ENCODE peak calls at places on chromosomes 3 and 15, in four cellular contexts. G is naive thymus-derived CD4-positive, alpha-beta T cell; O is fibroblast of pulmonary artery; S is neural progenitor cell. J is an unnamed sample.

GRCh38 chr15:59659366-59659765 is 2.1 kb upstream of the GTF2A2 start:
- DNase-seq in G (no peak), O (no peak), S (no peak), J (no peak)

GRCh38 chr3:185711255-185711870 is 113.5 kb downstream of the IGF2BP2 start:
- DNase-seq in G (no peak), O (peak), S (no peak), J (no peak)

GRCh38 chr3:11784962-11785361 is 61.7 kb downstream of the TAMM41 start:
- DNase-seq in G (no peak), O (no peak), S (no peak), J (no peak)

GRCh38 chr3:38141952-38142273 is 3.5 kb downstream of the MYD88 start:
- DNase-seq in G (no peak), O (no peak), S (no peak), J (no peak)

GRCh38 chr3:5729852-5730251 is 542.3 kb downstream of the EDEM1 start:
- DNase-seq in G (no peak), O (no peak), S (no peak), J (no peak)

GRCh38 chr15:40756938-40757337 is 1.9 kb upstream of the RMDN3 start:
- DNase-seq in G (no peak), O (no peak), S (no peak), J (no peak)

GRCh38 chr3:10248984-10249748 is 907 bp downstream of the TATDN2 start:
- DNase-seq in G (no peak), O (no peak), S (peak), J (no peak)

GRCh38 chr3:23776352-23776891 is 29.3 kb upstream of the UBE2E1 start:
- DNase-seq in G (no peak), O (peak), S (no peak), J (peak)

GRCh38 chr3:120438971-120439370 is 11.8 kb downstream of the FSTL1 start:
- DNase-seq in G (no peak), O (peak), S (peak), J (no peak)

GRCh38 chr3:13556214-13556613 is 7.3 kb downstream of the FBLN2 start:
- DNase-seq in G (no peak), O (no peak), S (peak), J (no peak)

GRCh38 chr3:13557417-13557816 is 8.5 kb downstream of the FBLN2 start:
- DNase-seq in G (no peak), O (no peak), S (no peak), J (no peak)

GRCh38 chr3:13553686-13554085 is 4.8 kb downstream of the FBLN2 start:
- DNase-seq in G (no peak), O (no peak), S (no peak), J (no peak)

GRCh38 chr3:13556937-13557336 is 8.0 kb downstream of the FBLN2 start:
- DNase-seq in G (no peak), O (no peak), S (peak), J (no peak)

GRCh38 chr3:13555753-13556152 is 6.8 kb downstream of the FBLN2 start:
- DNase-seq in G (no peak), O (no peak), S (no peak), J (no peak)
- H3K4me3 ChIP-seq in G (no peak), O (no peak), S (no peak), J (no peak)

GRCh38 chr3:125212096-125212508 is 446 bp downstream of the SLC12A8 start:
- DNase-seq in G (no peak), O (no peak), S (peak), J (no peak)
- H3K4me3 ChIP-seq in G (no peak), O (peak), S (peak), J (peak)

DNA sequence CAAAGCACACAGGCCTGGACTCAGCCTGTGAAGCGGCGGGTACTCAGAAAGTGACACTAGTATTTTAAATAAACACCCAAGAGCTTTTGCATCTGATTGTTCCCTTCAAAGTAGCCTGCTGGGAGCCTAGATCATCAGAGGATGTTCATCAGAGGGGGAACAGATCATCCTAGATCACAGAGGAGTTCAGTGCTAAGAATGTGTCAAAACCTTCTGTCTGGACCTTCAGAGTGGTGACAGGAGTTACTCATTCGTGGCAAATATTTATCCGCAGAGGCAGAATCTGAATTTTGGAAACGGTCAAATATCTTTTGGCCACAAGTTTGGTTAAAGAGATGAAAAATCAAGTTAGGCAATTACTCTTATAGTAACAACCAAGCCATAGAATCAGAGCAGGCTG is 9.7 kb upstream of the KIF7 start:
- DNase-seq in G (no peak), O (no peak), S (no peak), J (no peak)
- H3K4me3 ChIP-seq in G (no peak), O (no peak), S (peak), J (no peak)

DNA sequence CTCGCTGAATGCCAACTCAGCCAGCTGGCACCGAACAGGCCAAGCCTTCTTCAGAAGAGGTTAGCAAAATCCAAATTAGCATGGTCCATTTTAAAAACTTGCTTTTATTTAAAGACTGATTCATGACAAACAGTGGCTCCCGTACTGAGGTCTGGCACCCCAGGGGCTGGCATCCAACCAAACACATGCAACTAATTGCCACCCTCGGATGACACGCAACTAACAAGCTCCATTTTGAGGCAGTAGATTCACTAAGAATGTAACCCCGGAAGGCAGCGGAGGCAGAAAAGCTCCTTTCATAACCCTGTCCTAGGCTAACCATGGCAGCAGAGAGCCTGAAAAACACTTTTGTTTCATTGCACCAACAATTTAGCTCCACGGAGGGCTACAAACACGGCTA is 447.4 kb downstream of the FHIT start:
- DNase-seq in G (no peak), O (no peak), S (no peak), J (no peak)
- H3K4me3 ChIP-seq in G (no peak), O (no peak), S (no peak), J (no peak)

GRCh38 chr15:90401499-90401898 is 13.5 kb downstream of the IQGAP1 start:
- DNase-seq in G (no peak), O (no peak), S (no peak), J (no peak)

GRCh38 chr15:90400759-90401314 is 12.8 kb downstream of the IQGAP1 start:
- DNase-seq in G (no peak), O (peak), S (peak), J (peak)

GRCh38 chr15:90402806-90403205 is 14.8 kb downstream of the IQGAP1 start:
- DNase-seq in G (no peak), O (no peak), S (no peak), J (no peak)

GRCh38 chr15:90402230-90402629 is 14.2 kb downstream of the IQGAP1 start:
- DNase-seq in G (no peak), O (peak), S (no peak), J (no peak)

GRCh38 chr15:90400005-90400758 is 12.1 kb downstream of the IQGAP1 start:
- DNase-seq in G (no peak), O (no peak), S (no peak), J (no peak)
- H3K4me3 ChIP-seq in G (peak), O (peak), S (no peak), J (no peak)

DNA sequence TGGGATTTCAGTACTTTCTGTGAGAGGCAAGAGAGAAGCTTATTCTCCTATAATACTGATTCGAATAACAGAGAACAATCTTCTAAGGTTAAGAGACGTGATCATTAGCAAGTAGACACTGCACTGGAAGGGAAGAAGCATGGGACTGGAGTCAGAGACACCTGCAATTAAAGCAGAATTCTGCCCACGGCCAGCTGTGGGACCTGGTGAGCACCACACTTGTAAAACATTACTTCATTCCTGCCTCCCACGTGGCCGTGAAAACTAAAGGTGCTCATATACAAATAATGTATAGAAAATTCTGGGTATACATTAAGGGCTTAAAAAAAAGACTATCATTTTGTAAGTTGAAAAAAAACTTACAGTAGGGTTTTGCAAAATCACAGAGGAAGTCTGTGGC is 2.0 kb downstream of the TM2D3 start:
- DNase-seq in G (no peak), O (no peak), S (no peak), J (no peak)
- H3K4me3 ChIP-seq in G (no peak), O (no peak), S (no peak), J (no peak)